ENCODE peak calls at places on chromosomes 5 and 9, in five cellular contexts. Y is fibroblast of pulmonary artery, U is choroid plexus epithelial cell, B is GM20000, E is epithelial cell of esophagus. D is an unnamed sample.

GRCh38 chr5:119578937-119579336 is 50.4 kb upstream of the FAM170A start:
- DNase-seq in Y (peak), U (peak), B (peak), E (peak), D (no peak)

GRCh38 chr9:113578877-113579269 is 115.3 kb downstream of the RGS3 start:
- DNase-seq in Y (peak), U (peak), B (peak), E (peak), D (no peak)

GRCh38 chr9:20640331-20641187 is 18.3 kb upstream of the MLLT3 start:
- DNase-seq in Y (peak), U (peak), B (peak), E (peak), D (no peak)

GRCh38 chr9:135343733-135344522 is 135.7 kb upstream of the PPP1R26 start:
- DNase-seq in Y (peak), U (peak), B (peak), E (no peak), D (peak)

GRCh38 chr9:133727277-133727875 is 10.8 kb downstream of the SARDH start:
- DNase-seq in Y (no peak), U (no peak), B (no peak), E (no peak), D (peak)

GRCh38 chr5:151770383-151771258 is 1.1 kb upstream of the G3BP1 start:
- DNase-seq in Y (peak), U (peak), B (peak), E (peak), D (peak)

GRCh38 chr5:10046681-10047080 is 203.0 kb downstream of the ATPSCKMT start:
- DNase-seq in Y (no peak), U (no peak), B (no peak), E (no peak), D (no peak)

GRCh38 chr5:149239917-149240316 is 31.7 kb upstream of the AFAP1L1 start:
- DNase-seq in Y (no peak), U (no peak), B (no peak), E (no peak), D (no peak)

GRCh38 chr5:90932052-90932699 is 373.6 kb downstream of the ADGRV1 start:
- DNase-seq in Y (peak), U (peak), B (peak), E (peak), D (no peak)

GRCh38 chr9:129504404-129504803 is 116.5 kb downstream of the C9orf50 start:
- DNase-seq in Y (no peak), U (no peak), B (peak), E (no peak), D (no peak)

GRCh38 chr9:113164536-113165300 is 13.9 kb downstream of the SLC31A2 start:
- DNase-seq in Y (peak), U (peak), B (no peak), E (no peak), D (no peak)

GRCh38 chr5:124061663-124062062 is 549.7 kb downstream of the CSNK1G3 start:
- DNase-seq in Y (peak), U (peak), B (no peak), E (no peak), D (no peak)

GRCh38 chr5:55603947-55604346 is 69.2 kb upstream of the PLPP1 start:
- DNase-seq in Y (peak), U (no peak), B (no peak), E (peak), D (no peak)

GRCh38 chr9:34578241-34579096 is 11.1 kb downstream of the CNTFR start:
- DNase-seq in Y (peak), U (peak), B (no peak), E (peak), D (no peak)

GRCh38 chr9:126534431-126535186 is 79.1 kb upstream of the LMX1B start:
- DNase-seq in Y (no peak), U (no peak), B (no peak), E (no peak), D (no peak)

GRCh38 chr5:36666986-36667385 is 60.6 kb downstream of the SLC1A3 start:
- DNase-seq in Y (no peak), U (no peak), B (no peak), E (no peak), D (no peak)

GRCh38 chr5:119750887-119751733 is 121.8 kb downstream of the FAM170A start:
- DNase-seq in Y (no peak), U (no peak), B (no peak), E (peak), D (no peak)

GRCh38 chr5:525916-526315 is 1.7 kb upstream of the SLC9A3 start:
- DNase-seq in Y (no peak), U (no peak), B (no peak), E (no peak), D (no peak)

GRCh38 chr9:137670391-137671195 is 51.8 kb downstream of the EHMT1 start:
- DNase-seq in Y (no peak), U (no peak), B (no peak), E (peak), D (no peak)

GRCh38 chr5:55108651-55109050 is 6.2 kb downstream of the GZMA start:
- DNase-seq in Y (no peak), U (peak), B (no peak), E (no peak), D (no peak)

GRCh38 chr9:78860806-78861475 is 564.0 kb downstream of the PSAT1 start:
- DNase-seq in Y (peak), U (peak), B (no peak), E (peak), D (no peak)
- TF ChIP-seq CTCF in Y (peak), U (peak), B (no peak), E (peak), D (no peak)

GRCh38 chr5:38317887-38318286 is 59.5 kb downstream of the EGFLAM start:
- DNase-seq in Y (no peak), U (no peak), B (no peak), E (no peak), D (no peak)

GRCh38 chr5:38321978-38322377 is 63.6 kb downstream of the EGFLAM start:
- DNase-seq in Y (no peak), U (no peak), B (no peak), E (no peak), D (no peak)

GRCh38 chr5:38319486-38319885 is 61.1 kb downstream of the EGFLAM start:
- DNase-seq in Y (no peak), U (no peak), B (no peak), E (no peak), D (no peak)

GRCh38 chr5:38316544-38317224 is 58.3 kb downstream of the EGFLAM start:
- DNase-seq in Y (peak), U (peak), B (no peak), E (no peak), D (no peak)
- TF ChIP-seq CTCF in Y (no peak), U (peak), B (no peak), E (no peak), D (no peak)

DNA sequence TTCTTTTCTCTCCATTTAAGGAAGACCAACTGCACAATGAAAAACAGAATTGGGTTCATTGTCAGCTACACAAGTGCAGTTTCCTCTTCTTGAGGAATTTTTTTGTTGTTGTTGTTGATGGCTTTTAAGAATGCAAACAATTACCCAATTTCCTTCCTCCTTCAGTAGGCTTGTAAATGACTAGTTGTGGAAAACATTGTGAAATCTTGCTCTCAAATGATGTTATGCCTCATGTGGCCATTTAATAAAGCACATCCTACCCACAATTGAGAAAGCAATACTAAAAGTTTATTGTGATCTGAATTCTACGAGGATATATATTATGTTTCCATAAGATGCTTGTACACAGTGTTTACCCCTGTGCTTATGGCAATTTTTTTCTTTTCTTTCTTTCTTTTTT is 171.6 kb downstream of the FAM174A start:
- DNase-seq in Y (peak), U (peak), B (no peak), E (peak), D (no peak)
- TF ChIP-seq CTCF in Y (peak), U (peak), B (no peak), E (peak), D (peak)

GRCh38 chr5:8473016-8473415 is 604.1 kb downstream of the MTRR start:
- DNase-seq in Y (no peak), U (no peak), B (no peak), E (no peak), D (no peak)

GRCh38 chr5:8473827-8474568 is 605.0 kb downstream of the MTRR start:
- DNase-seq in Y (no peak), U (no peak), B (no peak), E (no peak), D (no peak)

GRCh38 chr5:8474569-8474930 is 605.6 kb downstream of the MTRR start:
- DNase-seq in Y (no peak), U (no peak), B (no peak), E (no peak), D (no peak)

DNA sequence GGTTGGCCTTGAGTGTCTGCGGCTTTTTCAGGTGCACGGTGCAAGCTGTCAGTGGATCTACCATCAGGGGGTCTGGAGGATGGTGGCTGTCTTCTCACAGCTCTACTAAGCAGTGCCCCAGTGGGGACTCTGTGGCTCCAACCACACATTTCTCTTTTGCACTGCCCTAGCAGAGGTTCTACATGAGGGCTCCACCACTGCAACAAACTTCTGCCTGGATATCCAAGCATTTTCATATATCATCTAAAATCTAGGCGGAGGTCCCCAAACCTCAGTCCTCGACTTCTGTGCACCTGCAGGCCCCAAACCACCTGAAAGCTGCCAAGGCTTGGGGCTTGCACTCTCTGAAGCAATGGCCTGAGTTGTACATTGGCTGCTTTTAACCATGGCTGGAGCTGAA is 601.5 kb downstream of the MTRR start:
- DNase-seq in Y (no peak), U (no peak), B (no peak), E (no peak), D (no peak)
- TF ChIP-seq CTCF in Y (no peak), U (no peak), B (no peak), E (no peak), D (no peak)

DNA sequence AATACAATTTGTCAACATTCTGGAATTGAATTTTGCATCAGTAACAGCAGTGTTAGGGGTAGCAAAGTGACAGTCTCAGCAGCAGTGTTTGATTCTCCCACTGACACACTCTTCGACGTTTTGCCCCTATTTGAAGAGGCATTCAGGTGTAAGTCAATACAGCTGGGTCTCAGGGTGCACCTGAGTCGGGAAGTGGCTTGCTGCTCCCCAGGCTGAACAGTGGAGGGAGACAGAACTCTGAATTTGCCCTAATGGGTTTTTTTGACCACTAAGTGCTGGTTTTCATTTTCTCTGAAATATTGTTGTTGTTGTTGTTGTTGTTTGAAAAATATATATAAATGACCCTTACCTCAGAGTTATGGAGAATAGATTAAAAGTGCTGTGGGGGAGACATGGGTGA is 223.2 kb downstream of the TLR4 start:
- DNase-seq in Y (no peak), U (no peak), B (no peak), E (peak), D (no peak)
- TF ChIP-seq CTCF in Y (no peak), U (no peak), B (no peak), E (peak), D (peak)

GRCh38 chr9:16436545-16436944 is 433.9 kb downstream of the BNC2 start:
- DNase-seq in Y (no peak), U (no peak), B (no peak), E (no peak), D (no peak)
- TF ChIP-seq CTCF in Y (no peak), U (no peak), B (no peak), E (no peak), D (no peak)